ENCODE peak calls at places on chromosome 3, in five cellular contexts. E, C, A, X and B are unnamed samples.

GRCh38 chr3:178048768-178049167 is 487.5 kb upstream of the KCNMB2 start:
- DNase-seq in E (no peak), A (no peak), X (no peak), C (no peak), B (peak)

GRCh38 chr3:151686257-151686656 is 47.5 kb upstream of the AADACL2 start:
- DNase-seq in X (no peak), C (no peak), A (no peak), E (no peak), B (no peak)

GRCh38 chr3:84738101-84738500 is 220.7 kb upstream of the CADM2 start:
- DNase-seq in C (no peak), A (no peak), X (no peak), E (no peak), B (no peak)

GRCh38 chr3:133384331-133385027 is 15.4 kb upstream of the BFSP2 start:
- DNase-seq in A (peak), C (peak), X (peak), E (peak), B (peak)

GRCh38 chr3:143502101-143502500 is 346.2 kb downstream of the SLC9A9 start:
- DNase-seq in C (no peak), A (no peak), E (no peak), X (no peak), B (no peak)

GRCh38 chr3:132660056-132660744 is at the start of gene UBA5:
- DNase-seq in X (peak), E (peak), C (peak), A (peak), B (peak)

GRCh38 chr3:143207338-143207961 is 87.9 kb downstream of the CHST2 start:
- DNase-seq in C (peak), X (peak), E (no peak), A (no peak), B (peak)

GRCh38 chr3:128505771-128506170 is 12.8 kb upstream of the GATA2 start:
- DNase-seq in C (no peak), X (no peak), A (no peak), E (no peak), B (no peak)

GRCh38 chr3:128616516-128617269 is 33.9 kb downstream of the RPN1 start:
- DNase-seq in C (no peak), X (no peak), A (no peak), E (no peak), B (no peak)

GRCh38 chr3:152193673-152194267 is 75.0 kb upstream of the MBNL1 start:
- DNase-seq in X (peak), A (no peak), C (no peak), E (no peak), B (no peak)

GRCh38 chr3:149502438-149502837 is 27.9 kb downstream of the TM4SF4 start:
- DNase-seq in X (no peak), A (no peak), E (no peak), C (no peak), B (no peak)

GRCh38 chr3:197936819-197937384 is 13.1 kb upstream of the RPL35A start:
- DNase-seq in A (no peak), C (no peak), E (no peak), X (no peak), B (no peak)

GRCh38 chr3:23492057-23492456 is 288.9 kb downstream of the UBE2E2 start:
- DNase-seq in A (no peak), E (no peak), C (no peak), X (no peak), B (no peak)

GRCh38 chr3:23776352-23776891 is 29.3 kb upstream of the UBE2E1 start:
- DNase-seq in E (no peak), A (no peak), C (peak), X (no peak), B (peak)

GRCh38 chr3:72791132-72791531 is 57.1 kb downstream of the SHQ1 start:
- DNase-seq in X (no peak), E (no peak), C (no peak), A (no peak), B (no peak)

GRCh38 chr3:51539291-51539891 is 872 bp downstream of the RAD54L2 start:
- DNase-seq in A (peak), E (peak), C (peak), X (peak), B (peak)

GRCh38 chr3:188950832-188951489 is 220.8 kb upstream of the TPRG1 start:
- DNase-seq in X (no peak), A (peak), E (peak), C (peak), B (peak)

GRCh38 chr3:134625462-134625861 is 25.4 kb downstream of the KY start:
- DNase-seq in A (peak), E (no peak), X (no peak), C (no peak), B (no peak)

GRCh38 chr3:152780553-152780952 is 54.4 kb upstream of the P2RY1 start:
- DNase-seq in E (no peak), C (peak), A (no peak), X (no peak), B (peak)

GRCh38 chr3:51942603-51943450 is 664 bp downstream of the PARP3 start:
- DNase-seq in X (peak), A (peak), E (peak), C (peak), B (peak)

GRCh38 chr3:12443781-12444522 is 40.3 kb upstream of the TSEN2 start:
- DNase-seq in C (no peak), A (no peak), E (no peak), X (no peak), B (no peak)

GRCh38 chr3:104628185-104628789 is 738.4 kb upstream of the ALCAM start:
- DNase-seq in X (peak), A (no peak), E (no peak), C (peak), B (peak)

GRCh38 chr3:68705695-68706429 is 226.5 kb downstream of the TAFA4 start:
- DNase-seq in A (no peak), C (no peak), E (no peak), X (no peak), B (no peak)

GRCh38 chr3:53377794-53378193 is 30.5 kb upstream of the DCP1A start:
- DNase-seq in C (no peak), X (no peak), A (no peak), E (no peak), B (no peak)

DNA sequence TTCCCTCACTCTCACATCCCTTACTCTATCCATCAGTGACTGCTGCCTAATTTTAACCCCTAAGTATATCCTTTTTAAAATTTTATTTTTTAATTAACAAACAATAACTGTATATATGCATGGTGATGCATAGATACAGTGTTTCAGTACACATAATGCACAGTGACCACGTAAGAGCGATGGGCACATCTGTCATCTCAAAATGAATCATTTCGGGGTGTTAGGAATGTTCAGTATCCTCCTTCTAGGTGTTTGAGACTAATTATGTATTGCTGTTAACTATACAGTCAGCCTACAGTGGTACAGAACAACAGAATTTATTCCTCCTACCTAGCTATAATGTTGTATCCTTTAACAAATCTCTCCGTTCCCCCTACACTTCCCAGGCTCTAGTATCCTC is 307.0 kb downstream of the FOXP1 start:
- DNase-seq in A (no peak), E (no peak), C (no peak), X (no peak), B (no peak)
- H3K4me3 ChIP-seq in A (no peak), E (no peak), C (no peak), X (no peak), B (no peak)

GRCh38 chr3:119580148-119580760 is 962 bp downstream of the ADPRH start:
- DNase-seq in A (peak), C (no peak), X (peak), E (peak), B (no peak)

GRCh38 chr3:119571688-119572087 is 7.6 kb upstream of the ADPRH start:
- DNase-seq in E (no peak), X (no peak), C (no peak), A (no peak), B (no peak)

GRCh38 chr3:119571230-119571629 is 8.1 kb upstream of the ADPRH start:
- DNase-seq in X (no peak), E (no peak), C (no peak), A (no peak), B (no peak)

GRCh38 chr3:119579366-119580147 is at the start of gene ADPRH:
- DNase-seq in A (peak), C (peak), E (peak), X (peak), B (peak)

DNA sequence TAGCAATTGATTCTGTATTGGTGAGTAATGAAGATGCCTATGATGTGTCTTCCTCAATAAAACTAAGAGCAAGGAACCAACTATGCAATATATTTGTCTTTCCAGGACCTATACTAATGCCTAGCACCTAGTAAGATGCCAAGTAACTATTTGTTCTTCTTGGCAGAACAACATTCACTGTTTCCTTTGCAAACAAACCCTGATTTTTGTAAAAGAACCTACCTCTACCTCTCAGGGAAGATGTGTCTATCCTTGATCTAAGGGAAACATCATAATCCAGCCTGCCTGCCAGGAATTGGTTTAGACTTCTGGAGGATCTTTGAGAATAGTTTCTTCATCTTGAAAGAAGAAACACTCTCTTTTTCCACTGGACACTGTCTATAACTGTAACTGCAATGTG is 3.8 kb upstream of the ADPRH start:
- DNase-seq in A (no peak), X (no peak), C (no peak), E (no peak), B (no peak)
- TF ChIP-seq CTCF in A (no peak), X (no peak), C (no peak), E (no peak), B (no peak)

DNA sequence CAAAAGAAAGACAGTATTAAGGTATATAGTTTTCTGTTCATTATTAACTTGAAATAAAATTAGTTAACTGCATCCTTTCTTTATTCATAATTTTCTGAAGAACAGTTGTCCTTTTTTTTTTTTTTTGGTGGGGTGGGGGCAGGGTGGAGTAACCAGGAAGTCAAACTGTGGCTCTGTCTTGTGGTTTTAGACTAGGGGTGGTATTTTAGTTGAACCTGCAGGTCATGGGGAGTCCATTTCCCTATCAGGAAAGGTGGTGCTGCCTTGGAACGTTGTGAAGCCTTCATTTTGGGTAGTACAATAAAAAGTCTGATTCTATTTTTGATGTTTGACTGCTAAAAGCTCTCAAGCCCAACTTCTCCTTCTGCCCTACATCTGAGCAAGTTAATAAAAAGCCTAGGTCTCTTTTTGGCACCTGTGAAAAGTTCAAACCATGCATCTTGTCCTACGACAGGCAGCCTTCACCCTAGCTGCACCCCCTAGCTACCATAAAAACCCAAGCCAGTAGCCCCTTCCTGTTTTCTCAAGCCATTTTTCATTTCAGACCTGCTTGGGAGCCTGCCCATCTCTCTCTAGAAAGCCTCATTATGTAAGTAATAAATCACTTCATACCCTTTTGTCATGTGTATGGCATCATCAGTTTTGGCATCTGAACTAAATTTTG is 31.2 kb upstream of the RIOX2 start:
- DNase-seq in C (no peak), A (no peak), E (no peak), X (peak), B (no peak)
- H3K4me3 ChIP-seq in C (no peak), A (no peak), E (no peak), X (no peak), B (no peak)

GRCh38 chr3:123072152-123072551 is 5.3 kb downstream of the PDIA5 start:
- DNase-seq in A (no peak), E (peak), C (no peak), X (no peak), B (no peak)

GRCh38 chr3:123070471-123070870 is 3.6 kb downstream of the PDIA5 start:
- DNase-seq in A (no peak), X (no peak), C (no peak), E (no peak), B (no peak)

GRCh38 chr3:123071581-123071980 is 4.8 kb downstream of the PDIA5 start:
- DNase-seq in C (no peak), A (no peak), X (no peak), E (no peak), B (no peak)

GRCh38 chr3:123072564-123072963 is 5.7 kb downstream of the PDIA5 start:
- DNase-seq in A (no peak), C (no peak), X (peak), E (no peak), B (no peak)

GRCh38 chr3:123071146-123071545 is 4.3 kb downstream of the PDIA5 start:
- DNase-seq in A (no peak), C (no peak), X (no peak), E (peak), B (no peak)
- TF ChIP-seq CTCF in A (no peak), C (peak), X (peak), E (peak), B (peak)

DNA sequence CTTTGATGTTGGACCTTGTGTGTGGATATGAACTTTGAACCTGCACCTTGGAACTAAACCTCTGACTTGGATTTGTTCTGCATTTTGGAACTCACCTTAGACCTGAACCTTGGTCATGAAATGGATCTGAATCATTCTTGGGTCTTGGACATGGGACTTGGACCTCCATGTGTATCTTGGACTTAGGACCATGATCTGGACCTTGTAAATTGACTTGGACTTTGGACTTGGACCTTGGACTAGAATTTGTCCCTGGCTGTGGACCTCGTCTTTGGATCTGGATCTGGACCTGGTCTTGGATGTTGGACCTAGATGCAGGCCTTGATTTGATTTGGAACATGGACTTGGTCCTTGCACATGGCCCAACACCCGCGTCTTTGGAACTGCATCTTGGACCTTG is 45.4 kb downstream of the ZNF589 start:
- DNase-seq in A (no peak), C (no peak), X (no peak), E (no peak), B (no peak)
- H3K4me3 ChIP-seq in A (no peak), C (no peak), X (no peak), E (no peak), B (no peak)

DNA sequence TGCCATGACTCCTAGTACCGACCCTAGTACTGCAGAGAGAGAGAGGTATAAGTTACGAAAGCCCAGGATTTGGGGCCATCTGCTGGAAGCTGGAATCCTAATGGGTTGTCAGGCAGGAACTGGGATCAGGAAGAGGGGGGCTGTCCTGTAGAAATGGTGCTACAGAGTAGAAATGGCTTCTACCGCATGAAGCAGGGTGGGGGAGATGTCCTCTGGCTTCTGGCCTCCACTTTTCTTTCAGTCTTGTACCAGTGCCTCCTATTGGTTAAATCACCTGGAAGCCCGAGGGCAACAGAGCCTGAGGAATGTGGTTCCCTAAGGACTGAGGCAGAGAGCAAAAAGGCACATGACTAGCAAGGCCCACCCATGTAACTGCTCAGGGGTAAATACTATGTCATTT is 20.4 kb upstream of the MITF start:
- DNase-seq in X (no peak), C (no peak), E (no peak), A (no peak), B (no peak)
- TF ChIP-seq CTCF in X (no peak), C (no peak), E (no peak), A (no peak), B (no peak)